ENCODE peak calls at places on chromosomes 3 and 15, in five cellular contexts. M, U, R, N and K are unnamed samples.

GRCh38 chr3:172892158-172892557 is 141.6 kb downstream of the ECT2 start:
- DNase-seq in U (no peak), N (no peak), M (no peak), R (peak), K (no peak)

GRCh38 chr3:50648297-50648696 is 26.4 kb upstream of the DOCK3 start:
- DNase-seq in U (no peak), N (no peak), M (no peak), R (no peak), K (no peak)

GRCh38 chr3:166455724-166456123 is 618.5 kb upstream of the BCHE start:
- DNase-seq in N (no peak), U (no peak), R (peak), M (no peak), K (no peak)

GRCh38 chr15:92083190-92083589 is 229.7 kb downstream of the SLCO3A1 start:
- DNase-seq in R (no peak), U (no peak), N (no peak), M (no peak), K (no peak)

GRCh38 chr3:78754066-78754743 is 1013.6 kb downstream of the ROBO1 start:
- DNase-seq in M (no peak), U (peak), R (peak), N (no peak), K (no peak)

GRCh38 chr3:169137076-169137475 is 526.4 kb downstream of the MECOM start:
- DNase-seq in N (no peak), M (no peak), U (no peak), R (no peak), K (no peak)

GRCh38 chr3:177281292-177281942 is 84.1 kb upstream of the TBL1XR1 start:
- DNase-seq in N (no peak), U (no peak), R (no peak), M (no peak), K (peak)

GRCh38 chr15:64816452-64816851 is 9.0 kb downstream of the PIF1 start:
- DNase-seq in N (no peak), U (no peak), R (no peak), M (no peak), K (no peak)

GRCh38 chr15:68313501-68314390 is 36.2 kb downstream of the FEM1B start:
- DNase-seq in M (no peak), R (no peak), N (no peak), U (no peak), K (no peak)

GRCh38 chr3:31615071-31615875 is 82.5 kb downstream of the STT3B start:
- DNase-seq in M (no peak), R (peak), N (no peak), U (no peak), K (no peak)